ENCODE peak calls at places on chromosomes 11 and 22, in six cellular contexts. T is trophoblast cell, P is H9, Y is H1, M is IMR-90, H is neuronal stem cell. B is an unnamed sample.

GRCh38 chr22:41418717-41419116 is 27.9 kb downstream of the TOB2 start:
- DNase-seq in M (no peak), Y (no peak), H (no peak), T (no peak), P (no peak), B (no peak)

GRCh38 chr11:115504279-115505158 is at the start of gene CADM1:
- DNase-seq in P (peak; percentile 98), T (peak; percentile 92), M (peak; percentile 95), H (peak; percentile 97), Y (peak; percentile 95), B (peak; percentile 91)

GRCh38 chr11:70894566-70894965 is 357.8 kb downstream of the SHANK2 start:
- DNase-seq in H (no peak), P (no peak), T (no peak), M (no peak), Y (no peak), B (no peak)

GRCh38 chr11:29485641-29486040 is 531.2 kb downstream of the KCNA4 start:
- DNase-seq in H (no peak), T (no peak), Y (no peak), P (no peak), M (peak; percentile 1), B (no peak)

GRCh38 chr11:9313648-9314290 is 624 bp downstream of the TMEM41B start:
- DNase-seq in M (peak; percentile 8), H (no peak), P (no peak), Y (no peak), T (no peak), B (peak; percentile 48)

GRCh38 chr11:124938206-124938765 is 2.4 kb upstream of the HEPACAM start:
- DNase-seq in T (no peak), M (peak; percentile 40), H (no peak), P (no peak), Y (no peak), B (no peak)

GRCh38 chr11:1628506-1629325 is 859 bp upstream of the KRTAP5-5 start:
- DNase-seq in M (peak; percentile 9), H (peak; percentile 64), P (peak; percentile 84), T (no peak), Y (peak; percentile 93), B (peak; percentile 30)

GRCh38 chr11:110026823-110027626 is 66.2 kb upstream of the ZC3H12C start:
- DNase-seq in H (no peak), M (peak; percentile 15), Y (no peak), T (no peak), P (no peak), B (no peak)

GRCh38 chr11:128437137-128437536 is 150.2 kb downstream of the ETS1 start:
- DNase-seq in Y (no peak), M (peak; percentile 79), H (no peak), T (no peak), P (no peak), B (no peak)

GRCh38 chr11:1300121-1300520 is 9.3 kb downstream of the TOLLIP start:
- DNase-seq in P (peak; percentile 4), M (no peak), T (no peak), Y (no peak), H (no peak), B (no peak)

GRCh38 chr11:95483339-95483738 is 252.3 kb upstream of the SESN3 start:
- DNase-seq in T (no peak), H (no peak), Y (no peak), M (no peak), P (no peak), B (no peak)

GRCh38 chr11:60769273-60769672 is 12.6 kb downstream of the MS4A15 start:
- DNase-seq in Y (no peak), M (no peak), T (peak; percentile 27), H (no peak), P (no peak), B (no peak)

GRCh38 chr11:36475192-36475591 is 34.9 kb downstream of the TRAF6 start:
- DNase-seq in T (no peak), H (no peak), P (no peak), M (peak; percentile 44), Y (no peak), B (no peak)

GRCh38 chr11:129374993-129375721 is 491 bp upstream of the BARX2 start:
- DNase-seq in Y (peak; percentile 70), T (peak; percentile 34), M (no peak), H (peak; percentile 44), P (peak; percentile 64), B (peak; percentile 15)

GRCh38 chr11:126855536-126855935 is 145.0 kb downstream of the KIRREL3 start:
- DNase-seq in T (no peak), M (no peak), P (no peak), Y (no peak), H (no peak), B (no peak)

GRCh38 chr22:20581503-20582170 is 74.2 kb downstream of the MED15 start:
- DNase-seq in P (peak; percentile 21), Y (peak; percentile 43), M (no peak), H (no peak), T (no peak), B (no peak)

GRCh38 chr11:28176231-28176853 is 68.2 kb downstream of the METTL15 start:
- DNase-seq in T (no peak), M (no peak), P (no peak), Y (no peak), H (no peak), B (no peak)

GRCh38 chr11:17760102-17761029 is 25.8 kb downstream of the KCNC1 start:
- DNase-seq in Y (peak; percentile 84), T (peak; percentile 47), P (peak; percentile 92), M (peak; percentile 39), H (peak; percentile 63), B (peak; percentile 41)

GRCh38 chr11:38680166-38680565 is 2082.1 kb upstream of the RAG2 start:
- DNase-seq in T (no peak), P (no peak), M (no peak), H (no peak), Y (no peak), B (no peak)

GRCh38 chr22:35482974-35483373 is 57.7 kb upstream of the RASD2 start:
- DNase-seq in H (no peak), Y (no peak), M (no peak), T (no peak), P (no peak), B (no peak)

GRCh38 chr11:19316434-19316833 is 75.7 kb upstream of the E2F8 start:
- DNase-seq in Y (no peak), M (no peak), H (no peak), P (no peak), T (no peak), B (no peak)

GRCh38 chr11:16881074-16881709 is 133.0 kb downstream of the PLEKHA7 start:
- DNase-seq in M (peak; percentile 13), Y (no peak), P (no peak), T (no peak), H (no peak), B (no peak)

GRCh38 chr11:77236901-77237300 is 64.6 kb downstream of the GDPD4 start:
- DNase-seq in M (peak; percentile 66), H (no peak), P (no peak), T (no peak), Y (no peak), B (peak; percentile 16)

GRCh38 chr22:46829140-46829891 is 66.9 kb downstream of the TBC1D22A start:
- DNase-seq in P (no peak), M (peak; percentile 94), Y (peak; percentile 16), T (no peak), H (no peak), B (peak; percentile 77)
- H2AK5ac ChIP-seq in P (no peak overlapping the region), M (peak overlapping the region; percentile 83), Y (no peak overlapping the region), T (no peak overlapping the region), H (no peak overlapping the region), B (peak overlapping the region; percentile 85)

GRCh38 chr11:44950625-44951472 is at the start of gene TP53I11:
- DNase-seq in T (peak; percentile 82), M (peak; percentile 60), H (peak; percentile 66), Y (no peak), P (no peak), B (peak; percentile 81)
- H2BK5ac ChIP-seq in T (no peak within 1 kb of the TSS), M (no peak within 1 kb of the TSS), H (peak within 1 kb of the TSS; percentile 98), Y (peak within 1 kb of the TSS; percentile 87), P (no peak within 1 kb of the TSS), B (no peak within 1 kb of the TSS)

GRCh38 chr11:93585758-93586157 is 42.6 kb upstream of the SMCO4 start:
- DNase-seq in Y (no peak), P (no peak), T (peak; percentile 46), M (peak; percentile 73), H (no peak), B (peak; percentile 83)

GRCh38 chr11:93591247-93591898 is 48.2 kb upstream of the SMCO4 start:
- DNase-seq in Y (no peak), P (no peak), M (peak; percentile 46), T (peak; percentile 40), H (no peak), B (peak; percentile 87)

GRCh38 chr11:93583490-93583889 is 40.3 kb upstream of the SMCO4 start:
- DNase-seq in P (no peak), Y (no peak), T (no peak), M (no peak), H (no peak), B (no peak)

GRCh38 chr11:93589347-93589746 is 46.2 kb upstream of the SMCO4 start:
- DNase-seq in M (no peak), Y (no peak), H (no peak), P (no peak), T (no peak), B (no peak)

GRCh38 chr11:93587858-93588581 is 44.8 kb upstream of the SMCO4 start:
- DNase-seq in H (no peak), M (no peak), P (no peak), Y (no peak), T (no peak), B (no peak)
- H2AFZ ChIP-seq in H (no peak overlapping the region), M (no peak overlapping the region), P (no peak overlapping the region), Y (no peak overlapping the region), T (no peak overlapping the region), B (no peak overlapping the region)

GRCh38 chr11:15346907-15347306 is 232.2 kb downstream of the INSC start:
- DNase-seq in T (no peak), P (no peak), M (no peak), Y (no peak), H (no peak), B (no peak)

GRCh38 chr11:15347969-15348734 is 233.4 kb downstream of the INSC start:
- DNase-seq in M (no peak), H (no peak), T (no peak), Y (no peak), P (no peak), B (no peak)

GRCh38 chr11:15349413-15349812 is 234.7 kb downstream of the INSC start:
- DNase-seq in T (no peak), P (no peak), Y (no peak), H (no peak), M (no peak), B (no peak)
- H2AK5ac ChIP-seq in T (no peak overlapping the region), P (no peak overlapping the region), Y (no peak overlapping the region), H (no peak overlapping the region), M (no peak overlapping the region), B (no peak overlapping the region)

DNA sequence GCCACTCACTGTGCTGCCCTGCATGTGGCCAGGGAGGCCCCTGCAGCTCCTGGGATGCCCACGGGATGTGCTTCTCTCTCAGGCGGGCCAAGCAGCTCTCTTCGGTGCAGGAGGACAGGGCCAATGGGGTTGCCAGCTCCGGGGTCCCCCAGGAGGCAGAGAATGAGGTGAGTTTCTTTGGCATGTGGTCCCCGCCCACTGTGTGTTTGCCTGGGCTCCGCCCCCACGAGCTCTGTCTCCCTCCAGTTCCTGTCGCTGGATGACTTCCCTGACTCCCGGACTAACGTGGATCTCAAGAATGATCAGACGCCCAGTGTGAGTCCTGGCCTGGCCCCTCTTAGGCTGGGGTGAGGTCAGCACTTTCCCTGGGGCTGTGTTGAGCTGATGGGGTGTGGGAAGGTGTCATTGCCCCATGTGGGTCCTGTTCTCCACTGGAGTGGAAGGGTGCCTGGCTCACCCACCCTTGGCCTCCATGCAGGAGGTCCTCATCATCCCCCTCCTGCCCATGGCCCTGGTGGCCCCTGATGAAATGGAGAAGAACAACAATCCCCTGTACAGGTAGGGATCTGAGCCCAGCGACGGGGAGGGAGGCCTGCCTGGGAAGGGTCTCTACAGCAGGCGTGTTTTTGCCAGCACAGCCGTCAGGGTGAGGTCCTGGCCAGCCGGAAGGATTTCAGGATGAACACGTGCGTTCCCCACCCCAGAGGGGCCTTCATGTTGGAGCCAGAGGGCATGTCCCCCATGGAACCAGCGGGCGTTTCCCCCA is 7.7 kb downstream of the SCO2 start:
- DNase-seq in Y (no peak), M (no peak), P (no peak), T (no peak), H (no peak), B (no peak)
- H2BK5ac ChIP-seq in Y (no peak overlapping the region), M (no peak overlapping the region), P (no peak overlapping the region), T (no peak overlapping the region), H (no peak overlapping the region), B (no peak overlapping the region)